ENCODE peak calls at places on chromosomes 13 and 19, in ten cellular contexts. R, H, L, G, X, D, K, B, E and U are unnamed samples.

GRCh38 chr19:39077323-39077722 is 6.8 kb upstream of the ACP7 start:
- DNase-seq in R (no peak), H (no peak), L (no peak), G (no peak), X (no peak), D (no peak), K (no peak), B (no peak), E (no peak), U (no peak)

GRCh38 chr13:44365008-44365407 is 8.6 kb upstream of the SERP2 start:
- DNase-seq in R (no peak), H (no peak), L (no peak), G (no peak), X (no peak), D (no peak), K (no peak), B (peak; percentile 80), E (peak; percentile 64), U (no peak)

GRCh38 chr13:26721251-26721939 is 39.2 kb downstream of the GPR12 start:
- DNase-seq in R (no peak), H (no peak), L (no peak), G (no peak), X (no peak), D (peak; percentile 61), K (no peak), B (no peak), E (no peak), U (no peak)

GRCh38 chr13:111927181-111927540 is 139.8 kb upstream of the SOX1 start:
- DNase-seq in R (no peak), H (no peak), L (no peak), G (no peak), X (no peak), D (peak; percentile 52), K (no peak), B (no peak), E (no peak), U (no peak)

GRCh38 chr13:74145249-74145970 is 11.2 kb upstream of the KLF12 start:
- DNase-seq in R (no peak), H (no peak), L (no peak), G (no peak), X (no peak), D (no peak), K (no peak), B (no peak), E (peak; percentile 91), U (no peak)

GRCh38 chr13:37869756-37870488 is at the start of gene TRPC4:
- DNase-seq in R (no peak), H (peak; percentile 59), L (no peak), G (peak; percentile 50), X (no peak), D (peak; percentile 60), K (peak; percentile 78), B (peak; percentile 58), E (peak; percentile 59), U (peak; percentile 28)

GRCh38 chr13:23440821-23441608 is 7.5 kb upstream of the SACS start:
- DNase-seq in R (no peak), H (no peak), L (no peak), G (no peak), X (no peak), D (no peak), K (no peak), B (no peak), E (peak; percentile 15), U (no peak)

GRCh38 chr19:13044160-13044853 is 49.0 kb downstream of the NFIX start:
- DNase-seq in R (no peak), H (no peak), L (no peak), G (no peak), X (no peak), D (no peak), K (no peak), B (peak; percentile 75), E (peak; percentile 62), U (no peak)

GRCh38 chr19:8463343-8463742 is 18.6 kb downstream of the HNRNPM start:
- DNase-seq in R (no peak), H (no peak), L (no peak), G (no peak), X (no peak), D (no peak), K (no peak), B (no peak), E (no peak), U (no peak)

GRCh38 chr19:33941133-33941532 is 144.5 kb downstream of the KCTD15 start:
- DNase-seq in R (no peak), H (no peak), L (no peak), G (no peak), X (no peak), D (no peak), K (no peak), B (no peak), E (no peak), U (no peak)
- H3K27ac ChIP-seq in R (no peak overlapping the region), H (no peak overlapping the region), L (no peak overlapping the region), G (no peak overlapping the region), X (no peak overlapping the region), D (no peak overlapping the region), K (no peak overlapping the region), B (no peak overlapping the region), E (no peak overlapping the region), U (no peak overlapping the region)

DNA sequence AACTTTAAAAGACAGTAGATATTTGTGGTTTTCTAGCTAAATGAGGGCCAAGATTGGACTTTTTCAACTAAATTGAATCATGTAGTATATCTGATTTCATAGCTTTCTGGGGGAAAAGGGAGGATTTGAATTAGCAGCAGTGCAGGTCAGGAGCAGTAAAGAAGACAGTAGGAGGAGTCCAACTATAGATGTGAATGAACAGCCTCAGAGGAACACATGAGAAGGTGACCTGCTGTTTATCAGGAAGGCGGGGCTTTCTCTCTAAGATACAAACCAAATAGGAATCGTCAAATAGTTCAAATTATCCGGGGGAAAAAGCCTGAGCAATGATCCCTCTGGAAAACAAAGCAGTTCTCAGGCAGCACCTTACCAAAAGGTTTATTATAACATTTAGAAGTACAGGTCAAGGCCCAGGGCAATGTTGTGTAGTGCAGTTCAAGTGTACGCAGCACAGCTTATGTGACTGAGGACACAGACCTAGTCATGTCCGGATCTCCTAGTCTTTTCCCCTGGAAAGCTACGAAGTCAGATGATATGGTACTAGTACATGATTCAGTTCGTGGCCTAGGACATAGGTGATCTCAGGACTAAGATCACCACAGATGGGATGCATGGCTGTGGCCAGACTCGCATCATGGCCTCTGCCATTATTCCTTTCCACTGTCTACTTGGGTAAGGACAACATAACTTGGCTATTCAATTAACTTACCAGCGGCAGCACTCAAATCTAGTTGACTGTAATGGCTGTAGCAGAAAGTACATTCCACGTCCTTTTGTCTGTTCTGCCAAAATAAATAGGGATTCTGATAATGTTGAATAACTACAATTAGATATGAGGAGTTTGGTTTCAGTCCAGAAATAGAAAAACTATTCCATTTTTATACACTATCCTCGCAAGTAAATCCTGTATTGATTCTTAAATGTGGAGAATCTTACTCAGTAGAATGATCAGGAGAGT is 40.3 kb downstream of the MPHOSPH8 start:
- DNase-seq in R (no peak), H (no peak), L (no peak), G (no peak), X (no peak), D (no peak), K (no peak), B (no peak), E (no peak), U (no peak)
- H3K36me3 ChIP-seq in R (peaks cover 70% of the 10 kb centered on the region), H (peaks cover 65% of the 10 kb centered on the region), L (no peaks in the 10 kb centered on the region), G (no peaks in the 10 kb centered on the region), X (peaks cover 73% of the 10 kb centered on the region), D (peaks cover 78% of the 10 kb centered on the region), K (peaks cover 48% of the 10 kb centered on the region), B (peaks cover 28% of the 10 kb centered on the region), E (peaks cover 53% of the 10 kb centered on the region), U (peaks cover 78% of the 10 kb centered on the region)

GRCh38 chr19:18770663-18771327 is 20.3 kb downstream of the COMP start:
- DNase-seq in R (no peak), H (no peak), L (no peak), G (no peak), X (no peak), D (no peak), K (no peak), B (no peak), E (no peak), U (no peak)

GRCh38 chr19:18771328-18772242 is 19.5 kb downstream of the COMP start:
- DNase-seq in R (no peak), H (peak; percentile 44), L (peak; percentile 22), G (no peak), X (no peak), D (no peak), K (no peak), B (no peak), E (no peak), U (peak; percentile 58)

GRCh38 chr19:18768997-18769891 is 21.9 kb downstream of the COMP start:
- DNase-seq in R (no peak), H (no peak), L (no peak), G (no peak), X (no peak), D (peak; percentile 90), K (no peak), B (no peak), E (no peak), U (peak; percentile 95)

GRCh38 chr19:18768046-18768771 is 22.9 kb downstream of the COMP start:
- DNase-seq in R (no peak), H (peak; percentile 31), L (no peak), G (no peak), X (no peak), D (no peak), K (no peak), B (no peak), E (no peak), U (peak; percentile 87)

GRCh38 chr19:18769989-18770528 is 21.0 kb downstream of the COMP start:
- DNase-seq in R (no peak), H (no peak), L (no peak), G (no peak), X (no peak), D (no peak), K (no peak), B (no peak), E (no peak), U (no peak)
- H3K27ac ChIP-seq in R (no peak overlapping the region), H (no peak overlapping the region), L (no peak overlapping the region), G (no peak overlapping the region), X (no peak overlapping the region), D (no peak overlapping the region), K (no peak overlapping the region), B (no peak overlapping the region), E (no peak overlapping the region), U (no peak overlapping the region)

GRCh38 chr19:42247631-42248199 is 5.3 kb upstream of the GSK3A start:
- DNase-seq in R (no peak), H (no peak), L (no peak), G (no peak), X (no peak), D (no peak), K (no peak), B (no peak), E (no peak), U (no peak)

GRCh38 chr19:42249769-42250168 is 5.2 kb downstream of the ERF start:
- DNase-seq in R (no peak), H (no peak), L (no peak), G (no peak), X (no peak), D (no peak), K (no peak), B (no peak), E (no peak), U (no peak)

GRCh38 chr19:42250249-42250665 is 4.7 kb downstream of the ERF start:
- DNase-seq in R (no peak), H (no peak), L (no peak), G (no peak), X (no peak), D (peak; percentile 66), K (no peak), B (no peak), E (no peak), U (no peak)

GRCh38 chr19:42248270-42249148 is 6.1 kb upstream of the GSK3A start:
- DNase-seq in R (no peak), H (no peak), L (no peak), G (no peak), X (no peak), D (no peak), K (no peak), B (no peak), E (no peak), U (no peak)

GRCh38 chr19:42249149-42249750 is 5.7 kb downstream of the ERF start:
- DNase-seq in R (no peak), H (no peak), L (no peak), G (no peak), X (no peak), D (no peak), K (no peak), B (no peak), E (no peak), U (no peak)
- H3K36me3 ChIP-seq in R (peaks cover 18% of the 10 kb centered on the region), H (no peaks in the 10 kb centered on the region), L (no peaks in the 10 kb centered on the region), G (no peaks in the 10 kb centered on the region), X (peaks cover 18% of the 10 kb centered on the region), D (peaks cover 12% of the 10 kb centered on the region), K (peaks cover 20% of the 10 kb centered on the region), B (peaks cover 7% of the 10 kb centered on the region), E (peaks cover 15% of the 10 kb centered on the region), U (peaks cover 6% of the 10 kb centered on the region)